ENCODE peak calls at places on chromosomes 13 and 19, in four cellular contexts. X is pancreas, J is HepG2, G is cardiac muscle cell. H is an unnamed sample.
A peak's percentile ranks its signal among the peaks of the same experiment; 100 is the strongest.

GRCh38 chr19:34120846-34121639 is 51.3 kb upstream of the LSM14A start:
- DNase-seq in J (peak; percentile 30), G (peak; percentile 72), X (peak; percentile 27), H (peak; percentile 17)

GRCh38 chr19:12202250-12202649 is 39.4 kb downstream of the ZNF136 start:
- DNase-seq in G (peak; percentile 10), J (peak; percentile 56), X (no peak), H (peak; percentile 61)

GRCh38 chr13:28710161-28710560 is 8.6 kb downstream of the SLC46A3 start:
- DNase-seq in G (no peak), J (no peak), X (no peak), H (peak; percentile 98)

GRCh38 chr19:51274371-51274770 is 23.5 kb downstream of the SIGLECL1 start:
- DNase-seq in X (no peak), G (no peak), J (no peak), H (no peak)

GRCh38 chr13:99307648-99308339 is 595 bp upstream of the GPR183 start:
- DNase-seq in X (peak; percentile 43), J (no peak), G (peak; percentile 61), H (no peak)

GRCh38 chr19:18789883-18790565 is 1.1 kb downstream of the COMP start:
- DNase-seq in X (no peak), G (peak; percentile 40), J (no peak), H (no peak)

GRCh38 chr19:33157906-33158305 is 26.0 kb downstream of the WDR88 start:
- DNase-seq in X (no peak), G (no peak), J (no peak), H (no peak)

GRCh38 chr19:10404888-10405808 is 1.8 kb upstream of the CDC37 start:
- DNase-seq in G (no peak), X (no peak), J (no peak), H (no peak)

GRCh38 chr13:27358420-27358819 is 66.0 kb upstream of the GTF3A start:
- DNase-seq in J (no peak), G (no peak), X (no peak), H (no peak)

GRCh38 chr13:113526466-113527220 is 36.1 kb upstream of the DCUN1D2 start:
- DNase-seq in X (no peak), G (no peak), J (no peak), H (peak; percentile 5)

GRCh38 chr19:11370744-11371143 is 3.7 kb upstream of the SWSAP1 start:
- DNase-seq in X (no peak), J (no peak), G (no peak), H (no peak)

GRCh38 chr13:110555601-110556223 is 5.8 kb downstream of the RAB20 start:
- DNase-seq in J (peak; percentile 84), G (no peak), X (peak; percentile 62), H (peak; percentile 72)

GRCh38 chr13:53004605-53005004 is 24.0 kb upstream of the OLFM4 start:
- DNase-seq in G (no peak), J (no peak), X (no peak), H (peak; percentile 61)

GRCh38 chr13:84132491-84132890 is 250.2 kb upstream of the SLITRK1 start:
- DNase-seq in G (no peak), X (no peak), J (no peak), H (no peak)

GRCh38 chr19:5973376-5973775 is 4.6 kb downstream of the RANBP3 start:
- DNase-seq in G (no peak), J (no peak), X (no peak), H (no peak)

GRCh38 chr19:5975388-5975728 is 2.6 kb downstream of the RANBP3 start:
- DNase-seq in G (no peak), J (no peak), X (no peak), H (no peak)

GRCh38 chr19:5973867-5974635 is 3.9 kb downstream of the RANBP3 start:
- DNase-seq in J (no peak), X (no peak), G (no peak), H (no peak)

GRCh38 chr19:5976768-5977167 is 1.2 kb downstream of the RANBP3 start:
- DNase-seq in G (no peak), X (no peak), J (no peak), H (no peak)

DNA sequence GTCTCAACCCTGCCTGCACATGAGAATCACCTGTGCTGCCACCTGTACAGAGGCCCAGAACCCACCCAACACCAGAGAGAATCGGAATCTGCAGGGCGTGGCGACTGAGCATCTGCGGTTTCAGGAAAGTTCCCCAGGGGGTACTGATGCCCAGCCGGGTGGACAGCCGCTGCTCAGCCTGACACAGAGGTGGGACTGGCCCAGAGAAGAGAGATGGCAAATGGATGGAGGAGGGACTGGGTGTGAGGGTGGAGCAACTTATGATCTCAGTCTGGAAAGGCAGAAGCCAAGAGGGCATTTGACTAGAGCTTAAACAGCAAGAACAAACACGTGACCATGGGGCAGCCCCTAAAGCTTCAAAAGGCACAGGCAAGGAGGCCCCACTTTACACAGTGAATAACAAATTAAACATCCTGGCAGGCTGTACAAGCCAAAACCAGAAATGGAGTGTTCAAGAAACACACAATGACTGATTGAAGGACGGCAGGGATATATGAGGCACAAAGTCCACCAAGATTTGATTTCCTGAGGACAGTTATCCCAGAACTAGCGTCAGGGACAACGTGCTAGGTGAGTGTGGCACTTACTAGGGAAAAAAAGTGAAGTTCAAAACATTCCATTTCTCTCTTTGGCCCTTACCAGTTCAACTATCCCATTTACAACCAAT is 3.1 kb downstream of the RANBP3 start:
- DNase-seq in X (no peak), G (no peak), J (peak; percentile 93), H (peak; percentile 77)
- H3K4me1 ChIP-seq in X (peaks cover 40% of the 10 kb centered on the region), G (peaks cover 3% of the 10 kb centered on the region), J (peaks cover 85% of the 10 kb centered on the region), H (peaks cover 19% of the 10 kb centered on the region)

DNA sequence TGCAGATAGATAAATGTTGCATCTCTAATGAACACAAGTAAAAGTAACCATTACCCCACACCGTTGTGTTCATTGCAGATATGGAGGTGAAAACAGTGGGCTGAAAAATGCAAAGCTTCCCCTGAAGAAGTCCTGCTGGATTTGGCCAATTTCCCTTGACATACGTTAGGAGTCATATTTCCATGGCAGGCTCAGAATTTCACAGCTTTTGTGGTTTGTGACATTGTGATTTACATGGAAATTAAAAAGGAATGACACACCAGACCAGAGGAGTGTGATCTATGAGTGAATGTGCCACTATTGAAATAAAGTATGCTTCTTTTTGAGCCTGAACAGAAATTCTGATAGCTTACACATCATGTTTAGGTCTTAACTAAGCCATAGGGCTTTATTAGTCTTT is 221.1 kb upstream of the TMTC4 start:
- DNase-seq in J (no peak), G (no peak), X (no peak), H (no peak)
- H3K4me3 ChIP-seq in J (no peak overlapping the region), G (no peak overlapping the region), X (no peak overlapping the region), H (no peak overlapping the region)

DNA sequence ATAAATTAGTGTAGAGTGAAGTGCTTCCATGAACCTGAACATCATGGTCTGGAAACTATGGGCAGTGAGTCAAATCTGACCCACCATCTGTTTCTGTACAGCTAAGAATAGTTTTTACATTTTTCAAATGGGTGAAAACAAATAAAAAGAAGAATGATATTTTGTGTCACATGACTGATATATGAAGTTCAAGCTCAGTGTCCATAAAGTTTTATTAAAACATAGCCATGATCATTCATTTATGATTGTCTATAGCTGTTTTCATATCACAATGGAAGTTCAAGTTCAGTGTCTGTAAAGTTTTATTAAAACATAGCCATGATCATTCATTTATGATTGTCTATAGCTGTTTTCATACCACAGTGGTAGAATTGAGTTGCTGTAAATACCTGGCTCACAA is 42.7 kb downstream of the ZNF333 start:
- DNase-seq in J (no peak), X (no peak), G (no peak), H (no peak)
- H3K4me1 ChIP-seq in J (peaks cover 9% of the 10 kb centered on the region), X (no peaks in the 10 kb centered on the region), G (no peaks in the 10 kb centered on the region), H (no peaks in the 10 kb centered on the region)

DNA sequence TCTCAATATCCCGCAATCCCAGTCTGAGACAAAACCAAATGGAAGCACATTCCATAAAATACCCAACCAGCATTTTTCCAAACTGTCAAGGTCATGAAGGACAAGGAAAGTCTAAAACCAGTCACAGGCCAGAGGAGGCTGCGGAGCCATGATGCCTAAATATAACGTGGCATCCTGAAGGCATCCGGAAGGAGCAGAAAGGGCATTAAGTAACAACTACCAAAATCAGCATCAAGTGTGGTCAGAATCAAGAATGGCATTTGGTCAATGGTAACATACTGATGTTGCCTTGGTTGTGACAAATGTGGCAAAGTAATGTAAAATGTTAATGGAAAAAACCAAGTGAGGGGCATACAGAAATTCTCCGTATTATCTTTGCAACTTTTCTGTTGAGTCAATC is 3.5 kb upstream of the ATF5 start:
- DNase-seq in J (no peak), X (no peak), G (no peak), H (no peak)
- H3K4me3 ChIP-seq in J (no peak overlapping the region), X (no peak overlapping the region), G (no peak overlapping the region), H (no peak overlapping the region)

GRCh38 chr19:3528539-3529211 is 10.3 kb upstream of the TEKTIP1 start:
- DNase-seq in J (no peak), X (no peak), G (no peak), H (no peak)

GRCh38 chr19:3527250-3527910 is 11.6 kb upstream of the TEKTIP1 start:
- DNase-seq in J (no peak), X (no peak), G (no peak), H (no peak)

GRCh38 chr19:3528080-3528479 is 10.9 kb upstream of the TEKTIP1 start:
- DNase-seq in G (no peak), X (no peak), J (no peak), H (no peak)

GRCh38 chr19:3525052-3525451 is 13.9 kb upstream of the TEKTIP1 start:
- DNase-seq in G (no peak), J (no peak), X (peak; percentile 33), H (no peak)

GRCh38 chr19:3526507-3527244 is 12.3 kb upstream of the TEKTIP1 start:
- DNase-seq in J (no peak), G (no peak), X (peak; percentile 38), H (no peak)
- H3K4me1 ChIP-seq in J (no peaks in the 10 kb centered on the region), G (no peaks in the 10 kb centered on the region), X (no peaks in the 10 kb centered on the region), H (no peaks in the 10 kb centered on the region)

DNA sequence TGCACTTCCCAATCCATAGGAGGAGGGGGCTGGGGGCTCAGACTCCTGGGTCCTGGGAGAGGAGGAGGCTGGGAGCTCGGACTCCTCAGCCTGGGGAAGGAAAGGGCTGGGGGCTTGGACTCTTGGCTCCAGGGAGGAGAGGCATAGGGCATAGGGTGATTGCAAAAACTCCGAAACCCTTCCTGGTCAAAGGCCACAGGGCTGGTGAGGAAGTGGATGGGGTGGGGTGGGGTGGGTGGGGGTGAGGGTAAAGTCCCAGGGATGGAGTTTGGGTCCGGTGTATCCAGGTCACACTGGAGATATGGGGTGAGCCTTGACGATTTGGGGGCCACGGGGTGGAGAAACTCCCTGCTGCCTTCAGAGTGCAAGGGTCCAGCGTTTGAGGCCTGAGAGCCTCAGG is 2.8 kb downstream of the MYH14 start:
- DNase-seq in G (no peak), J (no peak), X (no peak), H (peak; percentile 96)
- H3K4me3 ChIP-seq in G (no peak overlapping the region), J (no peak overlapping the region), X (peak overlapping the region; percentile 56), H (peak overlapping the region; percentile 45)

DNA sequence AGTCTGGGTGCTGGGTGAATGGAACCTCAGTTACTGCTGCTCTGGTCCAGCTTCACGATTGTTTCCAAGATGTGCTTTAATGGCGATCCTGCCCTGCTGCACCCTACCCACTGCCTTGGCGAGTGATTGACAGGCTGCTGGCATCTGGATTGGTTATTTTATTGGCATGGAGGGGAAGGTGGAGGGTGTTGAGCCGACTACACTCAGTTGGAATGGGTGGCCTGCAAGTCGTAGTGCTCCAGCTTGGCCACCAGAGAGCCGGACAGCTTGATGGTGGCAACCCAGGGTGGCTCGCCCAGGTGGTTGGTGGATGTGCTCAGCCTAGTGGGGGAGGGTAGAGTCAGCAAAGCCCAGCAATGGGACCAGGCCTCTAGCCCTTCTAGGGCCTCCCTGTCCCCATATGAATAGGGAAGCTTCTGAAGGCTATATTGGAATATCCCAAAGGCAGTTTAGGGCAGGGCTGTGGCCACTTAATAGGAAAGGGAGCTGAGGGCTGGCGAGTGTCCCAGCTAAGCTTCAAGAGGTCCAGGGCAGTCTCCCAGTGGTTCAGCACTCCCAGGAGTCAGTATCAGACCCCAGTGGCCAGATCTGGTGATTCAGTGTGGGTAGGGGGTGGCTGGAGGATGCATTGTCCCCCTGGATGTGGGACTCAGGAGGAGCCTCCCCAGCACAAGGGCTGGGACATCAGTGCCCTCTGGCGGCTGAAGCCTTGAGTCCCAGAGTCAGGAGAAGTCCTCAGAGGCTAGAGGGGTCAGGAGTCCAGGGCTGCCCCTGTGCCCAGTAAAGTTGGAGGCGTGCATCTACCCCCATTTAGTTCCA is 3.4 kb downstream of the GGN start:
- DNase-seq in X (no peak), G (no peak), J (peak; percentile 24), H (peak; percentile 33)
- H3K4me1 ChIP-seq in X (peaks cover 11% of the 10 kb centered on the region), G (no peaks in the 10 kb centered on the region), J (peaks cover 15% of the 10 kb centered on the region), H (peaks cover 2% of the 10 kb centered on the region)

H was measured in small intestine.